ENCODE peak calls at places on chromosome 10, in eight cellular contexts. R is smooth muscle cell of the brain vasculature, X is transverse colon, I is ACHN, O is hypothalamus, B is fibroblast of mammary gland, U is globus pallidus, Z is cerebellum. D is an unnamed sample.

GRCh38 chr10:46547331-46547880 is 9.1 kb downstream of the GPRIN2 start:
- DNase-seq in O (no peak), B (no peak), X (peak), Z (no peak), R (no peak), U (no peak), I (no peak), D (no peak)

GRCh38 chr10:124035306-124035927 is 58.0 kb downstream of the CHST15 start:
- DNase-seq in R (no peak), B (no peak), U (no peak), I (no peak), X (no peak), Z (no peak), O (no peak), D (no peak)

GRCh38 chr10:47262606-47263295 is 37.2 kb upstream of the GDF10 start:
- DNase-seq in B (no peak), Z (no peak), X (no peak), R (no peak), U (no peak), O (no peak), I (no peak), D (no peak)

GRCh38 chr10:96606216-96606615 is 19.4 kb upstream of the TM9SF3 start:
- DNase-seq in Z (no peak), X (no peak), O (no peak), R (no peak), B (no peak), I (peak), U (no peak), D (no peak)

GRCh38 chr10:21020545-21020944 is 123.4 kb upstream of the NEBL start:
- DNase-seq in R (no peak), O (no peak), Z (no peak), X (peak), B (peak), U (no peak), I (peak), D (peak)

GRCh38 chr10:99709480-99710229 is 22.3 kb downstream of the COX15 start:
- DNase-seq in U (no peak), R (no peak), B (peak), Z (no peak), X (no peak), I (peak), O (no peak), D (peak)

GRCh38 chr10:102505462-102506115 is 1.8 kb downstream of the SUFU start:
- DNase-seq in O (no peak), R (no peak), X (no peak), I (no peak), Z (no peak), B (no peak), U (no peak), D (no peak)

GRCh38 chr10:74293686-74294365 is 142.8 kb downstream of the ADK start:
- DNase-seq in O (no peak), X (no peak), R (no peak), B (peak), Z (no peak), U (no peak), I (no peak), D (no peak)

GRCh38 chr10:103843854-103844567 is 11.4 kb downstream of the SH3PXD2A start:
- DNase-seq in Z (peak), I (no peak), X (no peak), B (peak), R (no peak), U (no peak), O (no peak), D (no peak)

GRCh38 chr10:119724630-119725549 is 960 bp upstream of the INPP5F start:
- DNase-seq in O (no peak), X (no peak), R (no peak), Z (peak), I (peak), U (peak), B (no peak), D (peak)

GRCh38 chr10:95542330-95542729 is 18.8 kb downstream of the SORBS1 start:
- DNase-seq in O (no peak), R (no peak), Z (peak), X (no peak), U (no peak), I (no peak), B (no peak), D (no peak)

GRCh38 chr10:88932539-88933256 is 19.9 kb downstream of the ACTA2 start:
- DNase-seq in U (peak), I (peak), O (no peak), B (peak), Z (peak), X (peak), R (peak), D (peak)

GRCh38 chr10:96902762-96903358 is 70.8 kb downstream of the LCOR start:
- DNase-seq in U (no peak), I (no peak), X (no peak), Z (no peak), R (no peak), O (no peak), B (no peak), D (no peak)

GRCh38 chr10:125341611-125342010 is 181.2 kb upstream of the CTBP2 start:
- DNase-seq in O (no peak), X (no peak), B (no peak), Z (no peak), R (no peak), U (no peak), I (no peak), D (no peak)

GRCh38 chr10:122521011-122521410 is 39.5 kb upstream of the DMBT1 start:
- DNase-seq in U (no peak), I (no peak), R (no peak), O (no peak), B (no peak), Z (no peak), X (no peak), D (no peak)

GRCh38 chr10:32299354-32299980 is 47.5 kb downstream of the EPC1 start:
- DNase-seq in B (no peak), I (no peak), R (no peak), U (no peak), Z (no peak), X (no peak), O (no peak), D (no peak)

GRCh38 chr10:50990568-50991495 is 83.5 kb upstream of the PRKG1 start:
- DNase-seq in Z (no peak), X (peak), B (peak), O (no peak), R (no peak), U (no peak), I (no peak), D (peak)

GRCh38 chr10:11493646-11494045 is 117.8 kb downstream of the USP6NL start:
- DNase-seq in I (no peak), O (no peak), B (no peak), U (no peak), R (no peak), Z (no peak), X (no peak), D (no peak)

GRCh38 chr10:115604627-115605026 is 511.5 kb downstream of the ATRNL1 start:
- DNase-seq in Z (no peak), R (no peak), I (no peak), O (no peak), X (no peak), B (no peak), U (no peak), D (no peak)

GRCh38 chr10:85601526-85601925 is 765.1 kb downstream of the GRID1 start:
- DNase-seq in O (no peak), Z (no peak), X (no peak), I (no peak), R (no peak), B (no peak), U (no peak), D (no peak)

GRCh38 chr10:77983384-77984341 is 45.7 kb downstream of the POLR3A start:
- DNase-seq in Z (no peak), U (no peak), I (no peak), X (no peak), O (no peak), B (peak), R (no peak), D (peak)

GRCh38 chr10:72810976-72811375 is 82.6 kb upstream of the OIT3 start:
- DNase-seq in B (no peak), R (no peak), U (no peak), X (no peak), Z (no peak), O (no peak), I (no peak), D (no peak)

GRCh38 chr10:116741391-116742351 is 695 bp downstream of the HSPA12A start:
- DNase-seq in Z (peak), X (peak), I (peak), U (peak), R (no peak), O (peak), B (no peak), D (no peak)

D was measured in SK-MEL-5.